ENCODE peak calls at places on chromosome 10, in ten cellular contexts. W, N, A, E, V, J, Z, H, B and M are unnamed samples.

GRCh38 chr10:1040133-1040532 is 8.8 kb downstream of the IDI1 start:
- DNase-seq in E (no peak), W (no peak), H (no peak), B (no peak), A (no peak), J (no peak), N (no peak), V (no peak), Z (no peak), M (no peak)

GRCh38 chr10:88089498-88089897 is 226.1 kb downstream of the PTEN start:
- DNase-seq in J (no peak), W (no peak), E (no peak), H (no peak), V (no peak), A (peak), Z (no peak), B (no peak), N (no peak), M (no peak)

GRCh38 chr10:119657725-119658124 is 6.5 kb downstream of the BAG3 start:
- DNase-seq in V (no peak), Z (no peak), B (peak), N (no peak), A (no peak), E (no peak), H (no peak), W (no peak), J (no peak), M (no peak)

GRCh38 chr10:23371073-23371472 is 26.5 kb upstream of the C10orf67 start:
- DNase-seq in H (no peak), V (no peak), A (no peak), N (no peak), J (no peak), E (no peak), B (no peak), Z (no peak), W (no peak), M (no peak)

GRCh38 chr10:98074315-98074911 is 44.0 kb upstream of the CRTAC1 start:
- DNase-seq in A (no peak), J (no peak), V (peak), Z (peak), B (peak), H (no peak), W (no peak), N (no peak), E (peak), M (peak)

GRCh38 chr10:30443049-30443448 is 9.1 kb downstream of the MAP3K8 start:
- DNase-seq in A (no peak), V (no peak), E (no peak), H (no peak), B (no peak), Z (no peak), J (no peak), W (no peak), N (no peak), M (no peak)

GRCh38 chr10:119198438-119198837 is 8.9 kb upstream of the GRK5 start:
- DNase-seq in A (no peak), N (no peak), W (no peak), Z (peak), B (no peak), J (no peak), H (no peak), V (no peak), E (no peak), M (peak)

GRCh38 chr10:124802313-124802675 is 675 bp downstream of the ABRAXAS2 start:
- DNase-seq in B (peak), H (no peak), A (no peak), J (no peak), N (no peak), V (no peak), E (no peak), Z (peak), W (no peak), M (peak)

GRCh38 chr10:71971311-71971731 is 7.1 kb downstream of the CHST3 start:
- DNase-seq in A (no peak), V (no peak), H (no peak), E (no peak), Z (no peak), J (no peak), B (no peak), W (no peak), N (no peak), M (no peak)

GRCh38 chr10:124465777-124466488 is 4.3 kb downstream of the LHPP start:
- DNase-seq in V (no peak), E (no peak), H (no peak), Z (no peak), W (no peak), N (no peak), J (no peak), B (no peak), A (no peak), M (no peak)

GRCh38 chr10:36540611-36541010 is 584.8 kb upstream of the ANKRD30A start:
- DNase-seq in Z (no peak), E (no peak), W (no peak), N (no peak), A (no peak), J (no peak), B (no peak), V (no peak), H (no peak), M (no peak)

GRCh38 chr10:88186335-88186734 is 322.9 kb downstream of the PTEN start:
- DNase-seq in H (no peak), Z (no peak), W (no peak), V (peak), B (peak), E (peak), J (no peak), A (no peak), N (no peak), M (no peak)

GRCh38 chr10:36779238-36779846 is 346.1 kb upstream of the ANKRD30A start:
- DNase-seq in Z (no peak), A (no peak), W (no peak), J (no peak), V (peak), E (peak), N (no peak), H (no peak), B (peak), M (no peak)

GRCh38 chr10:103552856-103553742 is 59.6 kb downstream of the NEURL1 start:
- DNase-seq in A (peak), W (no peak), B (no peak), Z (no peak), E (no peak), J (no peak), N (no peak), V (no peak), H (no peak), M (no peak)

GRCh38 chr10:31770307-31770902 is 158.2 kb downstream of the ARHGAP12 start:
- DNase-seq in W (no peak), V (no peak), H (peak), A (no peak), B (no peak), Z (peak), J (no peak), N (peak), E (no peak), M (peak)

GRCh38 chr10:119665901-119666708 is 14.9 kb downstream of the BAG3 start:
- DNase-seq in Z (no peak), E (no peak), J (no peak), W (no peak), N (no peak), H (no peak), V (no peak), B (peak), A (no peak), M (no peak)

GRCh38 chr10:44396671-44397191 is 11.8 kb upstream of the CXCL12 start:
- DNase-seq in W (no peak), V (no peak), A (no peak), B (no peak), N (no peak), E (no peak), H (no peak), Z (no peak), J (no peak), M (no peak)

GRCh38 chr10:100828744-100829102 is 83.3 kb downstream of the PAX2 start:
- DNase-seq in J (no peak), N (no peak), E (no peak), V (no peak), B (no peak), H (no peak), Z (peak), W (no peak), A (no peak), M (peak)

GRCh38 chr10:21194510-21194993 is 297.4 kb upstream of the NEBL start:
- DNase-seq in A (no peak), V (no peak), H (no peak), B (no peak), Z (no peak), W (no peak), E (no peak), J (no peak), N (no peak), M (no peak)

GRCh38 chr10:8112230-8112915 is 57.9 kb downstream of the GATA3 start:
- DNase-seq in H (no peak), B (no peak), Z (no peak), N (no peak), J (no peak), W (no peak), E (no peak), A (no peak), V (no peak), M (no peak)

GRCh38 chr10:62093863-62094291 is 174.8 kb downstream of the RTKN2 start:
- DNase-seq in J (no peak), Z (no peak), A (no peak), N (no peak), H (no peak), V (peak), B (peak), E (peak), W (no peak), M (no peak)

GRCh38 chr10:84329094-84329611 is 764 bp downstream of the CCSER2 start:
- DNase-seq in A (no peak), Z (peak), W (peak), E (no peak), H (peak), N (peak), B (peak), V (peak), J (no peak), M (peak)

GRCh38 chr10:114795039-114795438 is 26.5 kb upstream of the FHIP2A start:
- DNase-seq in B (peak), W (no peak), H (no peak), A (no peak), V (peak), Z (no peak), N (no peak), E (no peak), J (no peak), M (no peak)

GRCh38 chr10:76350583-76350982 is 919.2 kb downstream of the LRMDA start:
- DNase-seq in B (peak), W (no peak), A (no peak), E (no peak), J (no peak), N (no peak), Z (no peak), V (no peak), H (no peak), M (no peak)

GRCh38 chr10:60359066-60359465 is 30.6 kb downstream of the ANK3 start:
- DNase-seq in H (no peak), B (no peak), A (no peak), E (no peak), Z (no peak), N (no peak), J (no peak), V (no peak), W (no peak), M (no peak)

GRCh38 chr10:63264852-63265617 is 131.9 kb downstream of the NRBF2 start:
- DNase-seq in Z (peak), E (no peak), B (peak), J (no peak), A (no peak), N (no peak), W (no peak), H (no peak), V (peak), M (peak)

GRCh38 chr10:117165557-117166419 is 27.7 kb upstream of the VAX1 start:
- DNase-seq in E (no peak), A (peak), Z (peak), V (peak), B (peak), N (peak), J (no peak), H (no peak), W (no peak), M (peak)